ENCODE peak calls at places on chromosomes 16 and 17, in five cellular contexts. C is HepG2, J is K562, Y is IMR-90, H is GM12878. B is an unnamed sample. For H3K36me3, the result is how much of the 10 kb centered on the place peaks cover.

GRCh38 chr16:2046889-2047329 is 725 bp downstream of the NTHL1 start:
- DNase-seq in H (no peak), Y (no peak), J (no peak), C (no peak), B (no peak)

GRCh38 chr16:11333696-11334095 is 11.6 kb upstream of the RMI2 start:
- DNase-seq in J (no peak), Y (peak), C (no peak), H (no peak), B (no peak)

GRCh38 chr17:82970067-82970466 is 109.3 kb upstream of the METRNL start:
- DNase-seq in C (no peak), Y (no peak), J (no peak), H (no peak), B (no peak)

GRCh38 chr16:65731840-65732239 is 610.0 kb upstream of the CDH11 start:
- DNase-seq in C (no peak), J (no peak), H (no peak), Y (peak), B (no peak)

GRCh38 chr17:80947200-80947940 is 44.3 kb upstream of the CHMP6 start:
- DNase-seq in H (no peak), Y (no peak), J (no peak), C (no peak), B (no peak)

GRCh38 chr16:30414159-30414558 is 6.8 kb downstream of the ZNF771 start:
- DNase-seq in C (no peak), J (no peak), Y (no peak), H (no peak), B (no peak)

GRCh38 chr16:58515871-58516767 is 802 bp downstream of the SETD6 start:
- DNase-seq in C (peak), Y (no peak), H (no peak), J (peak), B (no peak)

GRCh38 chr16:68492151-68492500 is 43.8 kb upstream of the SMPD3 start:
- DNase-seq in H (no peak), C (no peak), J (no peak), Y (no peak), B (no peak)

GRCh38 chr17:76714822-76715461 is 4.2 kb upstream of the MXRA7 start:
- DNase-seq in J (no peak), C (no peak), H (no peak), Y (peak), B (peak)

GRCh38 chr17:17082878-17083277 is 40.6 kb downstream of the MPRIP start:
- DNase-seq in J (no peak), H (no peak), Y (no peak), C (no peak), B (no peak)

GRCh38 chr17:21711182-21711581 is 18.9 kb downstream of the KCNJ18 start:
- DNase-seq in Y (no peak), J (no peak), C (no peak), H (no peak), B (no peak)

GRCh38 chr16:53549970-53550406 is 47.0 kb upstream of the AKTIP start:
- DNase-seq in J (peak), C (peak), H (peak), Y (peak), B (peak)

GRCh38 chr17:60169921-60170817 is 20.4 kb downstream of the CA4 start:
- DNase-seq in C (peak), H (no peak), Y (peak), J (no peak), B (no peak)

GRCh38 chr17:309361-309888 is 43.2 kb downstream of the RPH3AL start:
- DNase-seq in Y (no peak), C (peak), H (no peak), J (peak), B (peak)

GRCh38 chr17:83073389-83074063 is 5.9 kb upstream of the METRNL start:
- DNase-seq in J (peak), Y (no peak), H (no peak), C (no peak), B (no peak)

GRCh38 chr16:57372372-57373116 is at the start of gene CX3CL1:
- DNase-seq in H (no peak), J (no peak), C (peak), Y (peak), B (peak)

GRCh38 chr16:1661826-1662225 is 16.3 kb upstream of the JPT2 start:
- DNase-seq in C (no peak), H (no peak), Y (no peak), J (no peak), B (no peak)

GRCh38 chr16:2795714-2796143 is 2.5 kb upstream of the PRSS41 start:
- DNase-seq in H (no peak), J (no peak), C (no peak), Y (no peak), B (no peak)

GRCh38 chr16:89364603-89365002 is 125.8 kb downstream of the ANKRD11 start:
- DNase-seq in H (no peak), C (no peak), Y (peak), J (no peak), B (peak)

GRCh38 chr16:12009922-12010321 is 33.4 kb downstream of the SNX29 start:
- DNase-seq in J (no peak), Y (no peak), C (no peak), H (no peak), B (no peak)

GRCh38 chr17:61505846-61506627 is 53.8 kb downstream of the TBX4 start:
- DNase-seq in J (no peak), H (no peak), Y (no peak), C (no peak), B (no peak)

GRCh38 chr17:78252111-78252634 is 20.7 kb downstream of the TMEM235 start:
- DNase-seq in Y (no peak), C (no peak), J (no peak), H (no peak), B (no peak)

GRCh38 chr17:80872999-80873951 is 118.4 kb upstream of the CHMP6 start:
- DNase-seq in C (no peak), J (no peak), H (no peak), Y (no peak), B (no peak)

GRCh38 chr17:40952675-40953074 is 14.1 kb downstream of the KRT39 start:
- DNase-seq in Y (peak), J (no peak), H (no peak), C (no peak), B (no peak)

GRCh38 chr17:12485361-12485911 is 180.3 kb upstream of the MYOCD start:
- DNase-seq in C (no peak), H (no peak), J (no peak), Y (peak), B (no peak)

GRCh38 chr17:43579570-43580140 is 33.5 kb upstream of the ETV4 start:
- DNase-seq in C (peak), H (no peak), J (no peak), Y (peak), B (no peak)
- TF ChIP-seq SMC3 in C (no peak), H (no peak), J (no peak), Y (no peak), B (no peak)

GRCh38 chr16:27485126-27485525 is 64.6 kb downstream of the GTF3C1 start:
- DNase-seq in Y (no peak), H (no peak), J (no peak), C (no peak), B (no peak)
- H3K36me3 ChIP-seq in Y (half or more), H (under half), J (half or more), C (half or more), B (half or more)

GRCh38 chr17:69336996-69337395 is 10.1 kb upstream of the ABCA5 start:
- DNase-seq in C (no peak), Y (no peak), H (no peak), J (no peak), B (no peak)

GRCh38 chr17:69336580-69336979 is 9.6 kb upstream of the ABCA5 start:
- DNase-seq in H (no peak), C (no peak), J (no peak), Y (no peak), B (no peak)

GRCh38 chr17:69335018-69335417 is 8.1 kb upstream of the ABCA5 start:
- DNase-seq in J (peak), Y (peak), C (peak), H (no peak), B (peak)

GRCh38 chr17:69342896-69343644 is 16.1 kb upstream of the ABCA5 start:
- DNase-seq in J (no peak), H (no peak), Y (no peak), C (no peak), B (no peak)

GRCh38 chr17:69339937-69340336 is 13.0 kb upstream of the ABCA5 start:
- DNase-seq in H (no peak), Y (no peak), J (no peak), C (no peak), B (no peak)
- TF ChIP-seq SMC3 in H (no peak), Y (no peak), J (no peak), C (no peak), B (no peak)

GRCh38 chr16:15035163-15035729 is 20.6 kb downstream of the NTAN1 start:
- DNase-seq in Y (no peak), J (no peak), H (no peak), C (no peak), B (no peak)
- H3K36me3 ChIP-seq in Y (half or more), J (half or more), H (under half), C (half or more), B (half or more)

B was measured in SK-N-SH.